ENCODE peak calls at places on chromosomes 1 and 21, in ten cellular contexts. N is NCI-H345; R is right atrium auricular region; Z is stimulated activated CD4-positive, alpha-beta T cell treated with anti-CD3 and anti-CD28 coated beads, Interleukin-1b, Interleukin-23, amount 100 ng/mL, for 24 hours; B is mesendoderm; Q is anterior cingulate cortex; W is endothelial cell; H is activated effector memory CD4-positive, alpha-beta T cell treated with Interleukin-2 at 50 U/mL for 16 hours; J is esophagus muscularis mucosa; F is activated T-helper 1 cell treated with anti-CD3 and anti-CD28 coated beads, Interleukin-2, amount 50 U/mL, for 16 hours. S is an unnamed sample.

GRCh38 chr1:219385786-219386427 is 212.2 kb downstream of the LYPLAL1 start:
- DNase-seq in N (peak), R (no peak), Z (peak), B (peak), Q (no peak), W (peak), H (no peak), J (no peak), F (no peak), S (peak)

GRCh38 chr1:6013491-6013890 is 21.3 kb upstream of the NPHP4 start:
- DNase-seq in N (no peak), R (no peak), Z (no peak), B (no peak), Q (no peak), W (no peak), H (no peak), J (no peak), F (no peak), S (no peak)

GRCh38 chr21:38352536-38353219 is 95.9 kb downstream of the KCNJ15 start:
- DNase-seq in N (no peak), R (peak), Z (peak), B (peak), Q (peak), W (peak), H (no peak), J (no peak), F (no peak), S (peak)

GRCh38 chr1:177426533-177426932 is 255.8 kb downstream of the BRINP2 start:
- DNase-seq in N (no peak), R (no peak), Z (no peak), B (no peak), Q (peak), W (no peak), H (no peak), J (no peak), F (no peak), S (no peak)

GRCh38 chr1:168081373-168082007 is 55.2 kb downstream of the GPR161 start:
- DNase-seq in N (no peak), R (peak), Z (no peak), B (no peak), Q (peak), W (no peak), H (no peak), J (peak), F (no peak), S (no peak)

GRCh38 chr1:74767490-74767889 is 34.5 kb downstream of the TYW3 start:
- DNase-seq in N (no peak), R (no peak), Z (no peak), B (peak), Q (no peak), W (peak), H (no peak), J (no peak), F (no peak), S (no peak)

GRCh38 chr1:162663086-162663485 is 30.8 kb downstream of the DDR2 start:
- DNase-seq in N (no peak), R (no peak), Z (no peak), B (no peak), Q (no peak), W (no peak), H (no peak), J (no peak), F (no peak), S (no peak)

GRCh38 chr1:3469849-3470649 is 15.6 kb downstream of the ARHGEF16 start:
- DNase-seq in N (no peak), R (no peak), Z (no peak), B (no peak), Q (no peak), W (no peak), H (no peak), J (no peak), F (no peak), S (no peak)

GRCh38 chr1:28208818-28209441 is 23.9 kb downstream of the DNAJC8 start:
- DNase-seq in N (peak), R (no peak), Z (peak), B (peak), Q (peak), W (peak), H (peak), J (no peak), F (peak), S (peak)